ENCODE peak calls at places on chromosomes 16 and 17, in ten cellular contexts. B, E, N, M, V, J, O, Y, P and D are unnamed samples.

GRCh38 chr17:511833-512251 is 159.2 kb upstream of the RPH3AL start:
- DNase-seq in J (no peak), O (no peak), E (no peak), Y (no peak), B (no peak), V (no peak), P (no peak), N (peak; percentile 27), M (no peak), D (no peak)

GRCh38 chr17:43011728-43012472 is 5.3 kb downstream of the IFI35 start:
- DNase-seq in O (no peak), N (no peak), P (no peak), Y (peak; percentile 43), E (peak; percentile 77), M (no peak), B (no peak), V (no peak), J (no peak), D (no peak)

GRCh38 chr17:27418366-27418615 is 38.0 kb upstream of the KSR1 start:
- DNase-seq in P (no peak), E (no peak), M (no peak), J (no peak), Y (no peak), N (no peak), O (no peak), B (no peak), V (no peak), D (no peak)

GRCh38 chr16:49460786-49461470 is 87.3 kb downstream of the C16orf78 start:
- DNase-seq in M (no peak), J (no peak), V (peak; percentile 40), P (no peak), E (no peak), Y (peak; percentile 37), B (no peak), O (no peak), N (no peak), D (no peak)

GRCh38 chr16:17590711-17591654 is 120.2 kb upstream of the XYLT1 start:
- DNase-seq in N (no peak), M (no peak), E (no peak), Y (no peak), J (no peak), B (no peak), V (no peak), O (no peak), P (peak; percentile 49), D (no peak)

GRCh38 chr16:3525951-3526350 is 25.1 kb downstream of the CLUAP1 start:
- DNase-seq in E (no peak), M (no peak), N (no peak), B (no peak), Y (no peak), V (no peak), J (no peak), P (no peak), O (no peak), D (no peak)

GRCh38 chr17:39634384-39634871 is 2.5 kb upstream of the STARD3 start:
- DNase-seq in J (no peak), V (no peak), E (no peak), B (no peak), M (no peak), Y (no peak), N (no peak), P (no peak), O (no peak), D (no peak)

GRCh38 chr17:7834554-7834890 is 505 bp downstream of the KDM6B start:
- DNase-seq in P (peak; percentile 72), J (peak; percentile 73), M (no peak), E (peak; percentile 89), N (peak; percentile 73), V (peak; percentile 84), O (no peak), B (no peak), Y (no peak), D (no peak)

GRCh38 chr16:19130852-19131808 is 17.4 kb downstream of the ITPRIPL2 start:
- DNase-seq in E (peak; percentile 70), B (peak; percentile 56), O (no peak), P (no peak), Y (peak; percentile 69), V (no peak), J (peak; percentile 39), N (no peak), M (no peak), D (no peak)

GRCh38 chr17:52106070-52106469 is 52.4 kb downstream of the CA10 start:
- DNase-seq in M (no peak), V (no peak), P (no peak), E (no peak), N (no peak), J (no peak), B (no peak), O (no peak), Y (no peak), D (no peak)

GRCh38 chr17:52111182-52111581 is 47.3 kb downstream of the CA10 start:
- DNase-seq in P (no peak), V (no peak), Y (no peak), O (no peak), M (no peak), N (no peak), J (no peak), E (no peak), B (no peak), D (no peak)

GRCh38 chr17:52105601-52106000 is 52.9 kb downstream of the CA10 start:
- DNase-seq in E (no peak), M (no peak), V (no peak), N (no peak), O (no peak), J (no peak), Y (no peak), B (no peak), P (no peak), D (no peak)

GRCh38 chr17:52106638-52107261 is 51.8 kb downstream of the CA10 start:
- DNase-seq in N (peak; percentile 21), P (no peak), B (peak; percentile 23), O (peak; percentile 64), J (no peak), E (no peak), V (no peak), Y (peak; percentile 86), M (no peak), D (no peak)
- TF ChIP-seq CTCF in N (peak; percentile 59), P (peak; percentile 57), B (peak; percentile 40), O (peak; percentile 86), J (peak; percentile 75), E (peak; percentile 63), V (peak; percentile 38), Y (peak; percentile 94), M (peak; percentile 66), D (peak; percentile 48)

GRCh38 chr16:29820730-29821662 is 734 bp downstream of the MVP start:
- DNase-seq in N (peak; percentile 69), O (no peak), M (peak; percentile 41), V (no peak), J (no peak), B (peak; percentile 60), Y (no peak), P (peak; percentile 49), E (peak; percentile 92), D (no peak)

GRCh38 chr16:29824589-29825144 is 4.4 kb downstream of the MVP start:
- DNase-seq in M (no peak), B (no peak), N (no peak), P (no peak), V (no peak), Y (no peak), E (no peak), O (no peak), J (no peak), D (no peak)

GRCh38 chr16:29821663-29822115 is 1.4 kb downstream of the MVP start:
- DNase-seq in O (no peak), E (peak; percentile 77), M (no peak), B (no peak), N (peak; percentile 61), J (no peak), Y (no peak), P (no peak), V (no peak), D (no peak)

GRCh38 chr16:29826342-29826695 is 6.1 kb downstream of the MVP start:
- DNase-seq in N (no peak), E (no peak), M (no peak), O (no peak), J (no peak), P (no peak), Y (no peak), V (no peak), B (no peak), D (no peak)

DNA sequence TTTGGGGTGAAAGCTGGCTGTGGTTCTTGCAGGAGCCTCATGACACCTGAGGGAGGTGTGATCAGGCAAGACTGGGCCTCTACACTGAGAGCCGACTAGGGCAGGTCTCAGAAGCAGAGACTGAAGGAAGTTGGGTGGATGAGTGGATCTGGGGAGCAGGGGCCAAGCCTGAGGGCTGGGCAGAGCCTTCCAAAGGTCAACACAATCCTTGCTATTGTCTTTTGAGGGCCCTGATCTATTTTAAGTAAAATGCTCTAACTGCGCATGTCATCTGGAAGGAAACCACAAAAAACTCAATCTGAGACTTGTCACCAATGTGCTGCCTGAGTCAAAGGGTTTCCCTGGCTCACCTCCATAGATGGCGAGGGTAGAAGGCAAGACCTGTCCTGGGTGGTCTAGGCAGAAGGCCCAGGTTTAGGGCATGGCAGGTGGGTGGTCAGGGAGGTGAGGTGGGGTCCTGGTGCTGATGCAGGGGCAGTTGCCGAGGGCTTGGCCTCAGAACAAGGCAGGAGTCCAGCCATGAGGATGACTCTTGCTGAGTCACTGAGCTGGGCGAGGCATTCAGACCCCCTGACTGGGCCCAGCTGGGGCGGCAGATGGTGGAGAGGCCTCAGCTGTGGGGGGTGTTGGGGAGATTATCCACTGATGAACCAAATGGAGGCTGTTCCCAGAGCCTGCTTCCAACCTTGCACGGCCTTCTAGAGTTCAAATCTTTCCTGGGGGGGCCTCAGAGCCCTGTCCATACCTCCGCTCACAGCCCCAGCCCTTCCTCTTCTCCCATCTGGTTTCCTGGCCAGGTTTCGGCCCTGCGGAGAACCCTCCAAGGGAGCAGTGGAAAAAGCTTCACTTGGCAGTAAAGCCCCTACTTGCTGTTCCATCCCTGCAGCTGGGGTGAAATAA is 5.1 kb downstream of the MVP start:
- DNase-seq in P (no peak), E (peak; percentile 82), J (peak; percentile 56), M (no peak), B (no peak), O (no peak), N (peak; percentile 79), Y (peak; percentile 65), V (no peak), D (no peak)
- H3K4me1 ChIP-seq in P (peaks cover 91% of the 10 kb centered on the region), E (peaks cover 35% of the 10 kb centered on the region), J (peaks cover 25% of the 10 kb centered on the region), M (peaks cover 11% of the 10 kb centered on the region), B (peaks cover 69% of the 10 kb centered on the region), O (no peaks in the 10 kb centered on the region), N (peaks cover 21% of the 10 kb centered on the region), Y (peaks cover 6% of the 10 kb centered on the region), V (peaks cover 41% of the 10 kb centered on the region), D (peaks cover 60% of the 10 kb centered on the region)

GRCh38 chr17:72030067-72030899 is 90.5 kb upstream of the SOX9 start:
- DNase-seq in M (peak; percentile 71), V (no peak), B (no peak), E (no peak), J (peak; percentile 15), N (peak; percentile 16), Y (peak; percentile 97), P (peak; percentile 21), O (peak; percentile 74), D (no peak)
- TF ChIP-seq CTCF in M (peak; percentile 30), V (peak; percentile 17), B (peak; percentile 34), E (peak; percentile 3), J (peak; percentile 38), N (no peak), Y (peak; percentile 77), P (no peak), O (peak; percentile 80), D (peak; percentile 26)

DNA sequence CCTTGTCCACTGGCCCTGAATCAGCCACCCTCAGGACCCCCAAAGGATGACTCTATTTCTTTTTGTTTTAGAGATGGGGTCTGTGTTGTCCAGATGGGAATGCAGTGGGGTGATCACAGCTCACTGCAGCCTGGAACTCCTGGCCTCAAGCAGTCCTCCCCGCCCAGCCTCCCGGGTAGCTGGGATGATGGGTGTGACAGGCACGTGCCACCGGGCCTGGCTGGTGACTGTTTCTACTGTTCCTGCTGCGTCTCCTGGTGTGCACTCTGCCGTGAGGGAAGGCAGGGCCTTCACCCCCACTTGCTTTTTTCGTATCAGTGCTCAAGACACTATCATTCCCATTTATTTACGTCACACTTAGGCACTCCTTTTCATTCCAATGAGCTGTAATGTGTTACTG is 25.3 kb upstream of the PVALEF start:
- DNase-seq in P (no peak), Y (no peak), B (no peak), M (no peak), V (no peak), E (no peak), N (no peak), J (no peak), O (no peak), D (no peak)
- H3K4me1 ChIP-seq in P (no peaks in the 10 kb centered on the region), Y (no peaks in the 10 kb centered on the region), B (peaks cover 10% of the 10 kb centered on the region), M (no peaks in the 10 kb centered on the region), V (no peaks in the 10 kb centered on the region), E (peaks cover 3% of the 10 kb centered on the region), N (peaks cover 4% of the 10 kb centered on the region), J (no peaks in the 10 kb centered on the region), O (no peaks in the 10 kb centered on the region), D (no peaks in the 10 kb centered on the region)